ENCODE peak calls at places on chromosomes 11 and 22, in four cellular contexts. Z is K562, R is HL-60, W is GM12878. O is an unnamed sample.

GRCh38 chr11:15826826-15827225 is 529.5 kb downstream of the SOX6 start:
- DNase-seq in Z (peak), R (peak), W (no peak), O (peak)

GRCh38 chr11:85040166-85040565 is 587.0 kb downstream of the DLG2 start:
- DNase-seq in Z (no peak), R (no peak), W (no peak), O (no peak)

GRCh38 chr11:116541460-116541859 is 231.3 kb downstream of the BUD13 start:
- DNase-seq in Z (no peak), R (no peak), W (no peak), O (no peak)

GRCh38 chr22:43993072-43993760 is 30.9 kb upstream of the PARVB start:
- DNase-seq in Z (peak), R (peak), W (peak), O (peak)

GRCh38 chr11:134639586-134640330 is 227.7 kb upstream of the B3GAT1 start:
- DNase-seq in Z (no peak), R (no peak), W (no peak), O (no peak)

GRCh38 chr22:19986410-19987341 is 29.9 kb downstream of the ARVCF start:
- DNase-seq in Z (peak), R (peak), W (no peak), O (peak)

GRCh38 chr22:28943501-28943879 is 60.1 kb downstream of the ZNRF3 start:
- DNase-seq in Z (no peak), R (peak), W (no peak), O (no peak)

GRCh38 chr11:27703453-27703852 is 3.2 kb upstream of the BDNF start:
- DNase-seq in Z (no peak), R (no peak), W (no peak), O (no peak)

GRCh38 chr11:36455658-36456111 is 54.4 kb downstream of the TRAF6 start:
- DNase-seq in Z (no peak), R (peak), W (no peak), O (no peak)

GRCh38 chr22:20530368-20531153 is 23.2 kb downstream of the MED15 start:
- DNase-seq in Z (no peak), R (no peak), W (no peak), O (no peak)

GRCh38 chr11:47108214-47108613 is 68.5 kb downstream of the ARFGAP2 start:
- DNase-seq in Z (no peak), R (no peak), W (no peak), O (no peak)

GRCh38 chr11:47106839-47107520 is 69.7 kb downstream of the ARFGAP2 start:
- DNase-seq in Z (no peak), R (no peak), W (no peak), O (no peak)

GRCh38 chr11:47109051-47109791 is 67.5 kb downstream of the ARFGAP2 start:
- DNase-seq in Z (no peak), R (no peak), W (no peak), O (no peak)

GRCh38 chr11:47105974-47106373 is 70.7 kb downstream of the ARFGAP2 start:
- DNase-seq in Z (no peak), R (no peak), W (no peak), O (no peak)

GRCh38 chr11:47107709-47108108 is 69.0 kb downstream of the ARFGAP2 start:
- DNase-seq in Z (no peak), R (no peak), W (no peak), O (no peak)
- TF ChIP-seq SPI1 in Z (no peak), R (no peak), W (no peak), O (no peak)

GRCh38 chr22:26321469-26321913 is 107.6 kb upstream of the ASPHD2 start:
- DNase-seq in Z (peak), R (no peak), W (no peak), O (no peak)
- TF ChIP-seq SPI1 in Z (no peak), R (no peak), W (no peak), O (no peak)

GRCh38 chr11:21411597-21411996 is 742.2 kb downstream of the NELL1 start:
- DNase-seq in Z (no peak), R (no peak), W (no peak), O (no peak)

GRCh38 chr11:21410513-21410912 is 741.1 kb downstream of the NELL1 start:
- DNase-seq in Z (no peak), R (no peak), W (no peak), O (no peak)

GRCh38 chr11:21411114-21411513 is 741.7 kb downstream of the NELL1 start:
- DNase-seq in Z (no peak), R (peak), W (no peak), O (no peak)

GRCh38 chr11:21414928-21415327 is 745.5 kb downstream of the NELL1 start:
- DNase-seq in Z (no peak), R (no peak), W (no peak), O (no peak)

DNA sequence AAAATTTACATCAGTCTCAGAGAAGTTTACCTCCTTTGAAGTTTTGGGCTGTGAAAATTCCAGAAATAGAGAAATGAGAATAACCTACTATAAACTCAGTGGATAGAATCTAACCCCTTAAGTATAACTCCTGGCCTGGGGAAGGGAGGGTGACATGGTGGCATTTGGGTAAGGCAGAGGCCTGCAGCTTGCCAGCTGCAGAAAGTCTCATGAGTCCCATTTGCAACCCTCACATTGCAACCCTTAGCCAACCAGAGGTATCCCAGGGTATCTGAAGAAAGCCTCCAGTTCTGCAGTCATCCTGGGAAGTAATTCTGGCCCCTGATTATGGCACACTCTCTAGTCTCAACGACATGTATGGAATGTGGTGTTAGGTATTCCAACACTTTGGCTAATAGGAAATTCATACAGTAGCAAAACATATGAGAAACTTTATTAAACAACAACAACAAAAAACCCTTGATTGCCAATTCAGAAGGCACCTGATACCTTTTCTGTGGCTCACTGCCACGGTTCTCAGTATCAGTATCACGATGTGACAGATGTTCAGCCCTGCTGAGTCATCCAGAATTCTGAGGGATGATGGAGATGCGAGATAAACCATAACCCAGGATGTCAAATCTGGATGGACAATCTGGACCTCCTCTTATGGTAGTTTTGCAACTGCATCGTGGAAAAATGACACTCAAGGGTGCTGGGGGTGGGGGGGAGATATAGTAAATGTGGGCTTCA is 743.4 kb downstream of the NELL1 start:
- DNase-seq in Z (no peak), R (no peak), W (no peak), O (no peak)
- TF ChIP-seq SPI1 in Z (no peak), R (no peak), W (no peak), O (no peak)

GRCh38 chr11:112797072-112797471 is 164.1 kb upstream of the NCAM1 start:
- DNase-seq in Z (no peak), R (no peak), W (no peak), O (no peak)

GRCh38 chr11:112797653-112798293 is 163.4 kb upstream of the NCAM1 start:
- DNase-seq in Z (peak), R (peak), W (no peak), O (peak)

GRCh38 chr11:112805658-112806057 is 155.6 kb upstream of the NCAM1 start:
- DNase-seq in Z (no peak), R (no peak), W (no peak), O (no peak)

GRCh38 chr11:112806256-112806655 is 155.0 kb upstream of the NCAM1 start:
- DNase-seq in Z (no peak), R (no peak), W (no peak), O (no peak)

GRCh38 chr11:112801286-112802088 is 159.7 kb upstream of the NCAM1 start:
- DNase-seq in Z (no peak), R (no peak), W (no peak), O (no peak)
- TF ChIP-seq SPI1 in Z (no peak), R (no peak), W (no peak), O (no peak)